ENCODE peak calls at places on chromosomes 5 and 9, in six cellular contexts. One of them, this sample, is unnamed. For H3K27me3, the result is how much of the 10 kb centered on the place peaks cover.

GRCh38 chr9:72915659-72916058 is 37.2 kb downstream of the ALDH1A1 start:
- DNase-seq in GM12878: no peak
- DNase-seq in SK-N-SH: no peak
- DNase-seq in H1: no peak
- DNase-seq in HL-60: no peak
- DNase-seq in HepG2: no peak
- DNase-seq in this sample: no peak

GRCh38 chr5:31193591-31194457 is at the start of gene CDH6:
- DNase-seq in H1: peak
- DNase-seq in GM12878: no peak
- DNase-seq in SK-N-SH: peak
- DNase-seq in HL-60: no peak
- DNase-seq in HepG2: no peak
- DNase-seq in this sample: no peak

GRCh38 chr9:131616983-131617604 is 71.8 kb downstream of the PRRT1B start:
- DNase-seq in SK-N-SH: no peak
- DNase-seq in HL-60: no peak
- DNase-seq in H1: no peak
- DNase-seq in HepG2: peak
- DNase-seq in GM12878: no peak
- DNase-seq in this sample: no peak

GRCh38 chr9:91334053-91334452 is 27.7 kb downstream of the AUH start:
- DNase-seq in SK-N-SH: no peak
- DNase-seq in GM12878: no peak
- DNase-seq in HepG2: no peak
- DNase-seq in H1: no peak
- DNase-seq in HL-60: no peak
- DNase-seq in this sample: no peak

GRCh38 chr5:68246802-68247201 is 31.2 kb downstream of the PIK3R1 start:
- DNase-seq in GM12878: no peak
- DNase-seq in HepG2: no peak
- DNase-seq in H1: no peak
- DNase-seq in HL-60: no peak
- DNase-seq in SK-N-SH: no peak
- DNase-seq in this sample: peak

GRCh38 chr9:38251036-38251335 is 141.5 kb upstream of the ALDH1B1 start:
- DNase-seq in HL-60: no peak
- DNase-seq in H1: no peak
- DNase-seq in GM12878: no peak
- DNase-seq in HepG2: no peak
- DNase-seq in SK-N-SH: no peak
- DNase-seq in this sample: no peak

GRCh38 chr9:98020471-98021145 is 35.9 kb upstream of the NANS start:
- DNase-seq in H1: no peak
- DNase-seq in SK-N-SH: no peak
- DNase-seq in HepG2: no peak
- DNase-seq in GM12878: no peak
- DNase-seq in HL-60: no peak
- DNase-seq in this sample: no peak

GRCh38 chr5:55415071-55415470 is 107.3 kb downstream of the MTREX start:
- DNase-seq in SK-N-SH: no peak
- DNase-seq in HepG2: no peak
- DNase-seq in H1: no peak
- DNase-seq in HL-60: no peak
- DNase-seq in GM12878: no peak
- DNase-seq in this sample: no peak

DNA sequence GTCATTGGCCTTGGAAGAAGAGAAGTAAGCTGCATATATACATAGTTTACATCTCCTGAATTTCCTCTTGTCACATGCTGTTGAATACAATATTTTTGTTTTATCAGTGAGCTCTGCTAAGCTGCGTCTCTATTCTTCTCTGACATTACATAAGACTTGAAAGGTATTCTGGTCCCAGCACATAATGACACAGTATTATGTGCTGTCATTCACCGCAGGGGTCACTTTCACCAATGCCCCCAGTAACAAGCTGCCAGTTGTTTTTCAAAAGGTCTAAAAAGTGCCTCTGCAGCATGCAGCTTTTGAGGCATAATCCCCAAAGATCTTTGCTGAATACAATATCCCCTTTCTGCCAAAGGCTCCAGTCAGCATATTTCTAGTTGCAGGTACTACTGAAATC is 349.0 kb upstream of the FAM174A start:
- DNase-seq in H1: no peak
- DNase-seq in HL-60: no peak
- DNase-seq in SK-N-SH: no peak
- DNase-seq in GM12878: no peak
- DNase-seq in HepG2: no peak
- DNase-seq in this sample: no peak
- TF ChIP-seq POLR2AphosphoS5 in H1: no peak
- TF ChIP-seq POLR2AphosphoS5 in HL-60: no peak
- TF ChIP-seq POLR2AphosphoS5 in SK-N-SH: no peak
- TF ChIP-seq POLR2AphosphoS5 in GM12878: no peak
- TF ChIP-seq POLR2AphosphoS5 in HepG2: no peak
- TF ChIP-seq POLR2AphosphoS5 in this sample: no peak

GRCh38 chr5:96433066-96433447 is at the start of gene PCSK1:
- DNase-seq in H1: no peak
- DNase-seq in GM12878: no peak
- DNase-seq in HepG2: no peak
- DNase-seq in HL-60: no peak
- DNase-seq in SK-N-SH: peak
- DNase-seq in this sample: no peak

GRCh38 chr5:96427823-96428222 is 5.2 kb downstream of the PCSK1 start:
- DNase-seq in HepG2: no peak
- DNase-seq in SK-N-SH: no peak
- DNase-seq in HL-60: no peak
- DNase-seq in GM12878: no peak
- DNase-seq in H1: no peak
- DNase-seq in this sample: no peak

GRCh38 chr5:96431376-96432244 is 1.4 kb downstream of the PCSK1 start:
- DNase-seq in GM12878: no peak
- DNase-seq in HL-60: no peak
- DNase-seq in H1: peak
- DNase-seq in SK-N-SH: no peak
- DNase-seq in HepG2: no peak
- DNase-seq in this sample: no peak

GRCh38 chr5:96434201-96434645 is 1.2 kb upstream of the PCSK1 start:
- DNase-seq in GM12878: no peak
- DNase-seq in H1: peak
- DNase-seq in HL-60: peak
- DNase-seq in SK-N-SH: peak
- DNase-seq in HepG2: peak
- DNase-seq in this sample: peak

DNA sequence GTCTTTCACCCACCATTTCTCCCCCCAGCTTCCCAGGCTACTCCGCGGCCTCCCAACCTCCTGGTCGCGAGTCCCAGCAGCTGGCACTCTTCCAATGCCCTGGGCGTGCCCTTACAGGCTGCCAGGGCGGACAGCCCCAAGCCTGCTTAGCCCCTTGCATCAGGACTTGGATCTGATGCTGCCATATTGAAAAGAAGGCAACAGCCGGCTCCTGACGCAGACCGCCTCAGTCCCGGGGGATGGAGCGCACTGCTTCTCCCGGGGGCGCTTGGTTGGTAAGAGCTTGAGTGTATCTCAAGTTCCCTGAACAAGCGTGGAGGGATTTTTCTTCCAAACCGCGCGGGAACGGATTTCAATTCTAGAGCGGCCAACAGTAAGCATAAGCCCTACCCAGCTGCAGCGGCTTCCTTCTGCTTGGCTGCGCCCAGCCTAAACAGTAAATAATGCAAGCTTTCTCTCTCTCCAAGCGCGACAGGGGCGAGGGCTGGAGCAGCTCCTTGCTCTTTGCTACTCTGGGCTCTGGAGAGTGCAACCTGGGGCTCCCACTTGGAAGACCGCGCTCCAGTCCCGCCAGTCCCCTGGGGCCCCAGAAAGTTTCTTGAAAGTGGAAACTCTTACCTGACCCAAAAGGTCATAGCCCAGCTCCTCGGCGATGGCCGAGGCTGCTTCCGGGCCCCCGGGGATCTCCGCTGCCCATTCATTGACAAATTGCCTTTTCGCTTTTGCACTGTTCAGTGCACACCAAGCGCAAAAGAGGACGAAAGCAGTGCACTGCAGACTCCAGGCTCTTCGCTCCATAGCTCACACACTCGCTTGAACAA is 593 bp downstream of the PCSK1 start:
- DNase-seq in HL-60: no peak
- DNase-seq in HepG2: no peak
- DNase-seq in H1: peak
- DNase-seq in GM12878: no peak
- DNase-seq in SK-N-SH: peak
- DNase-seq in this sample: no peak
- TF ChIP-seq GABPA in HL-60: no peak
- TF ChIP-seq GABPA in HepG2: no peak
- TF ChIP-seq GABPA in H1: no peak
- TF ChIP-seq GABPA in GM12878: no peak
- TF ChIP-seq GABPA in SK-N-SH: no peak
- TF ChIP-seq GABPA in this sample: no peak

DNA sequence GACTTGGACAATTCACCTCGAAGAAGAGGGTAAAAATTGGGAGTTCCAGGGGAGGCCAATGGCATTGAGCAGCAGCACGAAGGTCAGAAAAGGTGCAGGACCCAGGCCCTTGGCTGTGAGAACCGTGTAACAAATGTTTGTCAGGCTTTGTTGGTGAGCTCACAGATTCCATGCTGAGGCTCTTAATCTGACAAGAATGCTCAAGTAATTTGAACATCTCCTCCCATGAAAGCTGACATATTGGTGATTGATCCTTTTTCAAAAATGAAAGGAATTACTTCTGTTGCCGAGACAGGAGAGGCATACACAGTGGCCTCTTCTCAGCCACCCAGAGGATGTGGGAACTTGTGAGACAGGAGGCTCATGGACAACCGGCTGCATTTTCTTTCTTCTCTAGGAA is 11.6 kb downstream of the RAI14 start:
- DNase-seq in GM12878: no peak
- DNase-seq in HL-60: no peak
- DNase-seq in SK-N-SH: no peak
- DNase-seq in H1: no peak
- DNase-seq in HepG2: no peak
- DNase-seq in this sample: no peak
- H3K27me3 ChIP-seq in GM12878: under half
- H3K27me3 ChIP-seq in HL-60: under half
- H3K27me3 ChIP-seq in SK-N-SH: under half
- H3K27me3 ChIP-seq in H1: under half
- H3K27me3 ChIP-seq in HepG2: under half
- H3K27me3 ChIP-seq in this sample: under half

GRCh38 chr5:104344809-104345512 is 782.4 kb upstream of the NUDT12 start:
- DNase-seq in HepG2: peak
- DNase-seq in HL-60: no peak
- DNase-seq in GM12878: no peak
- DNase-seq in SK-N-SH: no peak
- DNase-seq in H1: no peak
- DNase-seq in this sample: no peak
- TF ChIP-seq POLR2AphosphoS5 in HepG2: no peak
- TF ChIP-seq POLR2AphosphoS5 in HL-60: no peak
- TF ChIP-seq POLR2AphosphoS5 in GM12878: no peak
- TF ChIP-seq POLR2AphosphoS5 in SK-N-SH: no peak
- TF ChIP-seq POLR2AphosphoS5 in H1: no peak
- TF ChIP-seq POLR2AphosphoS5 in this sample: no peak

DNA sequence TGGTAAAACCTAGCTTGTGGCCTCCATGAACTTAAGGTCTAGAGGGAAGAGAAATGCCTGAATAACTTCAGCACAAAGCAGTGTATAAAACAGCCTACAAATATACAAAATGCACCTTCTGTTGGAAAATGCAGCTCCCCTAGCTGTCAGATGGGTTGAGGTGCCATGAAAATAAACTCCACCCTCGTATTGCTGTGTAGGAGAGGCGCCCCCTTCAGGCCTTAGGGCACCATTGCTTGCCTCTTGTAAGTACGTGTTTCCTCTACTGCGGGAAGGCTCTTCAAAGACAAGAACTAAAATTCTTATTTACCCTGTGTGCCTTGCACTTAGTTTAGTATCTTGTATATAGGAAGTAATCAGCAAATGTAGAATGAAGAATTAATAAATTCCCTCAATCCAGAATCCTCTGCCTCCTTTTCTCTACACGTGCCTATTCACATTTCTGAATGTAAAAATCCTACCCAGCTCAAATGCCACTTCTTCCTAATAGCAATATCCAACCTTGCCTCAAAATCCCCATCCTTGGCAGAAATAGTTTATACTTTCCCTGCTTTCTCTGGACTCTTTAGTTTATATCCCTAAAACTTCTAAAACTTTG is 393.7 kb upstream of the PDE4D start:
- DNase-seq in HL-60: peak
- DNase-seq in H1: peak
- DNase-seq in SK-N-SH: peak
- DNase-seq in HepG2: peak
- DNase-seq in GM12878: no peak
- DNase-seq in this sample: peak
- TF ChIP-seq GABPA in HL-60: no peak
- TF ChIP-seq GABPA in H1: no peak
- TF ChIP-seq GABPA in SK-N-SH: no peak
- TF ChIP-seq GABPA in HepG2: no peak
- TF ChIP-seq GABPA in GM12878: no peak
- TF ChIP-seq GABPA in this sample: no peak